ENCODE peak calls at places on chromosomes 5 and 9, in ten cellular contexts. M is uterus, O is tibial artery, T is aorta, U is MM.1S, N is thoracic aorta, P is adrenal gland, D is A673, R is OCI-LY7, K is keratinocyte. G is an unnamed sample. For H3K4me1, the result is how much of the 10 kb centered on the place peaks cover.

GRCh38 chr5:156835905-156836304 is 14.2 kb upstream of the PPP1R2B start:
- DNase-seq in M (no peak), O (no peak), T (no peak), U (peak), N (no peak), P (no peak), D (no peak), R (peak), K (no peak), G (no peak)

GRCh38 chr5:176540476-176540899 is 3.3 kb upstream of the RNF44 start:
- DNase-seq in M (no peak), O (no peak), T (no peak), U (no peak), N (no peak), P (no peak), D (no peak), R (no peak), K (no peak), G (no peak)

GRCh38 chr5:123439616-123440153 is 16.5 kb upstream of the CEP120 start:
- DNase-seq in M (no peak), O (no peak), T (no peak), U (no peak), N (no peak), P (no peak), D (peak), R (no peak), K (no peak), G (no peak)

GRCh38 chr9:79489241-79490000 is 82.3 kb upstream of the TLE4 start:
- DNase-seq in M (no peak), O (peak), T (no peak), U (no peak), N (no peak), P (no peak), D (no peak), R (no peak), K (no peak), G (no peak)

GRCh38 chr5:142059304-142059940 is 46.6 kb upstream of the GNPDA1 start:
- DNase-seq in M (no peak), O (no peak), T (no peak), U (no peak), N (no peak), P (no peak), D (peak), R (no peak), K (no peak), G (no peak)

GRCh38 chr5:110333384-110333783 is 393.1 kb downstream of the TMEM232 start:
- DNase-seq in M (no peak), O (no peak), T (no peak), U (no peak), N (no peak), P (no peak), D (peak), R (peak), K (no peak), G (no peak)

GRCh38 chr5:132825824-132826391 is 4.5 kb downstream of the SHROOM1 start:
- DNase-seq in M (no peak), O (no peak), T (no peak), U (no peak), N (no peak), P (no peak), D (no peak), R (no peak), K (no peak), G (no peak)

GRCh38 chr9:33731142-33731541 is 64.2 kb upstream of the PRSS3 start:
- DNase-seq in M (no peak), O (no peak), T (no peak), U (no peak), N (no peak), P (no peak), D (no peak), R (no peak), K (no peak), G (no peak)

GRCh38 chr9:105911104-105911911 is 217.0 kb downstream of the TMEM38B start:
- DNase-seq in M (no peak), O (no peak), T (no peak), U (no peak), N (no peak), P (no peak), D (no peak), R (no peak), K (no peak), G (no peak)

GRCh38 chr5:155167736-155168135 is 154.2 kb downstream of the KIF4B start:
- DNase-seq in M (no peak), O (no peak), T (no peak), U (peak), N (no peak), P (no peak), D (no peak), R (no peak), K (no peak), G (no peak)

GRCh38 chr5:52063186-52063585 is 679.9 kb downstream of the ISL1 start:
- DNase-seq in M (no peak), O (no peak), T (no peak), U (no peak), N (no peak), P (no peak), D (peak), R (no peak), K (no peak), G (no peak)

GRCh38 chr5:84816746-84817547 is 432.3 kb upstream of the EDIL3 start:
- DNase-seq in M (no peak), O (no peak), T (no peak), U (no peak), N (no peak), P (no peak), D (no peak), R (no peak), K (no peak), G (no peak)

GRCh38 chr9:90854637-90855036 is 53.0 kb downstream of the SYK start:
- DNase-seq in M (no peak), O (no peak), T (no peak), U (no peak), N (no peak), P (no peak), D (no peak), R (no peak), K (no peak), G (no peak)

GRCh38 chr5:164627051-164627450 is 1121.6 kb downstream of the MAT2B start:
- DNase-seq in M (no peak), O (no peak), T (no peak), U (no peak), N (no peak), P (no peak), D (no peak), R (no peak), K (no peak), G (no peak)

GRCh38 chr9:110217656-110218099 is 9.7 kb upstream of the C9orf152 start:
- DNase-seq in M (peak), O (no peak), T (no peak), U (peak), N (no peak), P (no peak), D (peak), R (peak), K (no peak), G (no peak)

GRCh38 chr9:135070198-135070951 is 17.1 kb upstream of the OLFM1 start:
- DNase-seq in M (no peak), O (peak), T (peak), U (no peak), N (no peak), P (no peak), D (peak), R (no peak), K (no peak), G (no peak)

GRCh38 chr9:115237383-115238087 is 119.6 kb upstream of the TNC start:
- DNase-seq in M (peak), O (peak), T (peak), U (no peak), N (no peak), P (no peak), D (no peak), R (no peak), K (no peak), G (no peak)
- H3K4me1 ChIP-seq in M (under half), O (under half), T (under half), U (under half), N (under half), P (under half), D (under half), R (under half), K (under half), G (under half)

DNA sequence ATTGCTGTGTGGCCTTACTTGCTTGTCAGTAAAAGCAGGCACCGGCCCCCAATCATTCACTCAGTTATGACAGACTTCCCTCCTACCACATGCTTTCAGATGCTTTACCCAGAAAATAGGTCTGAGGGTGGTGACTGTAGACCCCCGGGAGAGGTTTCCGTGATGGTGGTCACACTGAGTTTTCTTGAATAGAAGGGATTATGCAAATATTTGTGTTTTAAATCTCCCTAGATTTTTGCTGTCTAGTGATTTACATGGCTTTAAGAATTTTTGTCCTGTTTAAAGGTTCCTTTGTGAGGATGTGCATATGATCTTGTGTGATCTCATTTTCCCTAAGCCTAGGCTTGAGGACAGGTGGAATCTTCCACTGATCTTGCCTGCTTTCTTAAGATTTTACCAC is 281.7 kb downstream of the FANCC start:
- DNase-seq in M (no peak), O (no peak), T (no peak), U (no peak), N (no peak), P (no peak), D (peak), R (no peak), K (no peak), G (no peak)
- H3K27ac ChIP-seq in M (peak), O (peak), T (peak), U (no peak), N (peak), P (no peak), D (no peak), R (no peak), K (no peak), G (no peak)

GRCh38 chr5:124908603-124909451 is 162.4 kb upstream of the ZNF608 start:
- DNase-seq in M (no peak), O (no peak), T (no peak), U (no peak), N (no peak), P (no peak), D (peak), R (no peak), K (no peak), G (no peak)
- H3K4me3 ChIP-seq in M (no peak), O (no peak), T (no peak), U (no peak), N (no peak), P (no peak), D (no peak), R (no peak), K (no peak), G (no peak)

GRCh38 chr9:129626944-129627297 is 958 bp downstream of the NTMT1 start:
- DNase-seq in M (no peak), O (no peak), T (no peak), U (no peak), N (no peak), P (no peak), D (peak), R (peak), K (no peak), G (no peak)

GRCh38 chr9:129626079-129626943 is at the start of gene NTMT1:
- DNase-seq in M (peak), O (peak), T (peak), U (peak), N (no peak), P (peak), D (peak), R (peak), K (no peak), G (peak)

GRCh38 chr9:129627556-129628492 is 1.9 kb downstream of the NTMT1 start:
- DNase-seq in M (no peak), O (no peak), T (no peak), U (no peak), N (no peak), P (no peak), D (peak), R (no peak), K (no peak), G (no peak)

GRCh38 chr9:129629251-129629650 is 3.3 kb downstream of the NTMT1 start:
- DNase-seq in M (no peak), O (no peak), T (no peak), U (no peak), N (no peak), P (no peak), D (no peak), R (no peak), K (no peak), G (no peak)

GRCh38 chr9:129628709-129629108 is 2.7 kb downstream of the NTMT1 start:
- DNase-seq in M (no peak), O (no peak), T (no peak), U (no peak), N (no peak), P (no peak), D (no peak), R (no peak), K (no peak), G (no peak)
- H3K4me1 ChIP-seq in M (under half), O (half or more), T (under half), U (under half), N (under half), P (half or more), D (under half), R (under half), K (under half), G (under half)

GRCh38 chr9:88197781-88198345 is 59.6 kb upstream of the SPATA31C2 start:
- DNase-seq in M (peak), O (no peak), T (no peak), U (no peak), N (no peak), P (no peak), D (peak), R (no peak), K (peak), G (no peak)
- H3K27ac ChIP-seq in M (peak), O (peak), T (no peak), U (no peak), N (peak), P (no peak), D (peak), R (no peak), K (peak), G (no peak)

GRCh38 chr9:127716412-127716811 is 533 bp downstream of the TTC16 start:
- DNase-seq in M (no peak), O (no peak), T (no peak), U (no peak), N (no peak), P (no peak), D (no peak), R (no peak), K (no peak), G (no peak)
- H3K4me3 ChIP-seq in M (peak), O (peak), T (no peak), U (peak), N (peak), P (peak), D (peak), R (peak), K (peak), G (peak)

GRCh38 chr9:98943682-98944129 is at the start of gene COL15A1:
- DNase-seq in M (peak), O (peak), T (peak), U (no peak), N (no peak), P (peak), D (no peak), R (no peak), K (no peak), G (no peak)
- H3K4me1 ChIP-seq in M (under half), O (under half), T (under half), U (under half), N (under half), P (under half), D (under half), R (under half), K (under half), G (under half)